ENCODE peak calls at places on chromosomes 5 and 9, in four cellular contexts. B is HT1080, X is RWPE1, U is lower leg skin. F is an unnamed sample.

GRCh38 chr5:53035868-53036381 is 46.8 kb downstream of the ITGA2 start:
- DNase-seq in B (peak), X (peak), U (no peak), F (no peak)

GRCh38 chr5:173554038-173554955 is 62.2 kb downstream of the BOD1 start:
- DNase-seq in B (no peak), X (no peak), U (no peak), F (no peak)

GRCh38 chr9:113650207-113651131 is 186.9 kb downstream of the RGS3 start:
- DNase-seq in B (peak), X (peak), U (no peak), F (no peak)

GRCh38 chr5:136135536-136135935 is 2.9 kb downstream of the SMAD5 start:
- DNase-seq in B (no peak), X (no peak), U (no peak), F (no peak)

GRCh38 chr9:113886003-113886324 is 9.9 kb downstream of the ZNF618 start:
- DNase-seq in B (no peak), X (no peak), U (no peak), F (no peak)

GRCh38 chr5:149268928-149269557 is 2.6 kb upstream of the AFAP1L1 start:
- DNase-seq in B (peak), X (peak), U (no peak), F (no peak)

GRCh38 chr5:170885779-170886178 is 24.0 kb downstream of the RANBP17 start:
- DNase-seq in B (no peak), X (no peak), U (no peak), F (no peak)

GRCh38 chr5:139597134-139597533 is 36.0 kb downstream of the UBE2D2 start:
- DNase-seq in B (no peak), X (no peak), U (no peak), F (no peak)

GRCh38 chr9:127083133-127083532 is 39.3 kb downstream of the ANGPTL2 start:
- DNase-seq in B (no peak), X (no peak), U (no peak), F (no peak)

GRCh38 chr5:148776780-148777179 is 49.6 kb upstream of the ADRB2 start:
- DNase-seq in B (peak), X (peak), U (peak), F (no peak)

GRCh38 chr9:107929439-107929838 is 439.9 kb upstream of the KLF4 start:
- DNase-seq in B (no peak), X (no peak), U (peak), F (peak)

F was measured in gastrocnemius medialis.